ENCODE peak calls at places on chromosomes 16 and 17, in nine cellular contexts. One of them, this sample, is unnamed.

GRCh38 chr17:42660692-42661345 is 1.7 kb downstream of the TUBG2 start:
- DNase-seq in sigmoid colon: no peak
- DNase-seq in left lung: no peak
- DNase-seq in C1 segment of cervical spinal cord: no peak
- DNase-seq in H1: no peak
- DNase-seq in ureter: no peak
- DNase-seq in naive thymus-derived CD4-positive, alpha-beta T cell: no peak
- DNase-seq in erythroblast: no peak
- DNase-seq in effector memory CD8-positive, alpha-beta T cell: no peak
- DNase-seq in this sample: no peak

GRCh38 chr16:28321700-28322411 is 29.5 kb downstream of the SBK1 start:
- DNase-seq in sigmoid colon: no peak
- DNase-seq in left lung: no peak
- DNase-seq in C1 segment of cervical spinal cord: no peak
- DNase-seq in H1: no peak
- DNase-seq in ureter: no peak
- DNase-seq in naive thymus-derived CD4-positive, alpha-beta T cell: no peak
- DNase-seq in erythroblast: peak
- DNase-seq in effector memory CD8-positive, alpha-beta T cell: peak
- DNase-seq in this sample: no peak

GRCh38 chr17:75998327-75998795 is 2.3 kb upstream of the CDK3 start:
- DNase-seq in sigmoid colon: no peak
- DNase-seq in left lung: no peak
- DNase-seq in C1 segment of cervical spinal cord: no peak
- DNase-seq in H1: no peak
- DNase-seq in ureter: no peak
- DNase-seq in naive thymus-derived CD4-positive, alpha-beta T cell: no peak
- DNase-seq in erythroblast: no peak
- DNase-seq in effector memory CD8-positive, alpha-beta T cell: no peak
- DNase-seq in this sample: no peak

GRCh38 chr16:16867994-16868393 is 489.1 kb downstream of the NPIPA7 start:
- DNase-seq in sigmoid colon: no peak
- DNase-seq in left lung: no peak
- DNase-seq in C1 segment of cervical spinal cord: no peak
- DNase-seq in H1: no peak
- DNase-seq in ureter: no peak
- DNase-seq in naive thymus-derived CD4-positive, alpha-beta T cell: no peak
- DNase-seq in erythroblast: no peak
- DNase-seq in effector memory CD8-positive, alpha-beta T cell: no peak
- DNase-seq in this sample: no peak

GRCh38 chr17:74386397-74386796 is 19.1 kb downstream of the GPR142 start:
- DNase-seq in sigmoid colon: no peak
- DNase-seq in left lung: no peak
- DNase-seq in C1 segment of cervical spinal cord: no peak
- DNase-seq in H1: no peak
- DNase-seq in ureter: no peak
- DNase-seq in naive thymus-derived CD4-positive, alpha-beta T cell: no peak
- DNase-seq in erythroblast: no peak
- DNase-seq in effector memory CD8-positive, alpha-beta T cell: no peak
- DNase-seq in this sample: no peak

GRCh38 chr17:42392664-42393415 is 4.6 kb upstream of the STAT3 start:
- DNase-seq in sigmoid colon: no peak
- DNase-seq in left lung: no peak
- DNase-seq in C1 segment of cervical spinal cord: no peak
- DNase-seq in H1: no peak
- DNase-seq in ureter: no peak
- DNase-seq in naive thymus-derived CD4-positive, alpha-beta T cell: no peak
- DNase-seq in erythroblast: no peak
- DNase-seq in effector memory CD8-positive, alpha-beta T cell: no peak
- DNase-seq in this sample: no peak

GRCh38 chr17:47694018-47694817 is at the start of gene TBKBP1:
- DNase-seq in sigmoid colon: peak
- DNase-seq in left lung: peak
- DNase-seq in C1 segment of cervical spinal cord: no peak
- DNase-seq in H1: peak
- DNase-seq in ureter: no peak
- DNase-seq in naive thymus-derived CD4-positive, alpha-beta T cell: peak
- DNase-seq in erythroblast: no peak
- DNase-seq in effector memory CD8-positive, alpha-beta T cell: peak
- DNase-seq in this sample: no peak

GRCh38 chr17:3639981-3640596 is 3.5 kb downstream of the CTNS start:
- DNase-seq in sigmoid colon: no peak
- DNase-seq in left lung: no peak
- DNase-seq in C1 segment of cervical spinal cord: no peak
- DNase-seq in H1: no peak
- DNase-seq in ureter: no peak
- DNase-seq in naive thymus-derived CD4-positive, alpha-beta T cell: no peak
- DNase-seq in erythroblast: peak
- DNase-seq in effector memory CD8-positive, alpha-beta T cell: no peak
- DNase-seq in this sample: no peak

GRCh38 chr17:7213895-7214299 is 5.7 kb downstream of the DLG4 start:
- DNase-seq in sigmoid colon: peak
- DNase-seq in left lung: no peak
- DNase-seq in C1 segment of cervical spinal cord: no peak
- DNase-seq in H1: peak
- DNase-seq in ureter: no peak
- DNase-seq in naive thymus-derived CD4-positive, alpha-beta T cell: peak
- DNase-seq in erythroblast: peak
- DNase-seq in effector memory CD8-positive, alpha-beta T cell: no peak
- DNase-seq in this sample: peak

GRCh38 chr17:61834610-61835009 is 28.7 kb downstream of the BRIP1 start:
- DNase-seq in sigmoid colon: no peak
- DNase-seq in left lung: no peak
- DNase-seq in C1 segment of cervical spinal cord: no peak
- DNase-seq in H1: no peak
- DNase-seq in ureter: no peak
- DNase-seq in naive thymus-derived CD4-positive, alpha-beta T cell: no peak
- DNase-seq in erythroblast: no peak
- DNase-seq in effector memory CD8-positive, alpha-beta T cell: no peak
- DNase-seq in this sample: no peak

GRCh38 chr16:52254753-52255152 is 292.2 kb downstream of the TOX3 start:
- DNase-seq in sigmoid colon: no peak
- DNase-seq in left lung: no peak
- DNase-seq in C1 segment of cervical spinal cord: no peak
- DNase-seq in H1: no peak
- DNase-seq in ureter: no peak
- DNase-seq in naive thymus-derived CD4-positive, alpha-beta T cell: no peak
- DNase-seq in erythroblast: no peak
- DNase-seq in effector memory CD8-positive, alpha-beta T cell: no peak
- DNase-seq in this sample: no peak

GRCh38 chr17:32006957-32007462 is at the start of gene LRRC37B:
- DNase-seq in sigmoid colon: peak
- DNase-seq in left lung: peak
- DNase-seq in C1 segment of cervical spinal cord: peak
- DNase-seq in H1: peak
- DNase-seq in ureter: peak
- DNase-seq in naive thymus-derived CD4-positive, alpha-beta T cell: peak
- DNase-seq in erythroblast: peak
- DNase-seq in effector memory CD8-positive, alpha-beta T cell: peak
- DNase-seq in this sample: peak

GRCh38 chr16:10827691-10828341 is 9.2 kb upstream of the TVP23A start:
- DNase-seq in sigmoid colon: peak
- DNase-seq in left lung: peak
- DNase-seq in C1 segment of cervical spinal cord: no peak
- DNase-seq in H1: no peak
- DNase-seq in ureter: peak
- DNase-seq in naive thymus-derived CD4-positive, alpha-beta T cell: no peak
- DNase-seq in erythroblast: no peak
- DNase-seq in effector memory CD8-positive, alpha-beta T cell: no peak
- DNase-seq in this sample: no peak

GRCh38 chr17:81165246-81166032 is at the start of gene PVALEF:
- DNase-seq in sigmoid colon: peak
- DNase-seq in left lung: peak
- DNase-seq in C1 segment of cervical spinal cord: no peak
- DNase-seq in H1: peak
- DNase-seq in ureter: no peak
- DNase-seq in naive thymus-derived CD4-positive, alpha-beta T cell: no peak
- DNase-seq in erythroblast: no peak
- DNase-seq in effector memory CD8-positive, alpha-beta T cell: no peak
- DNase-seq in this sample: no peak

GRCh38 chr17:7293131-7293557 is 1.3 kb downstream of the YBX2 start:
- DNase-seq in sigmoid colon: no peak
- DNase-seq in left lung: no peak
- DNase-seq in C1 segment of cervical spinal cord: no peak
- DNase-seq in H1: no peak
- DNase-seq in ureter: no peak
- DNase-seq in naive thymus-derived CD4-positive, alpha-beta T cell: no peak
- DNase-seq in erythroblast: no peak
- DNase-seq in effector memory CD8-positive, alpha-beta T cell: no peak
- DNase-seq in this sample: no peak

GRCh38 chr17:79925242-79925957 is 86.2 kb upstream of the CBX4 start:
- DNase-seq in sigmoid colon: no peak
- DNase-seq in left lung: peak
- DNase-seq in C1 segment of cervical spinal cord: no peak
- DNase-seq in H1: no peak
- DNase-seq in ureter: peak
- DNase-seq in naive thymus-derived CD4-positive, alpha-beta T cell: no peak
- DNase-seq in erythroblast: peak
- DNase-seq in effector memory CD8-positive, alpha-beta T cell: no peak
- DNase-seq in this sample: no peak

GRCh38 chr16:74736531-74737157 is 36.0 kb upstream of the MLKL start:
- DNase-seq in sigmoid colon: no peak
- DNase-seq in left lung: no peak
- DNase-seq in C1 segment of cervical spinal cord: no peak
- DNase-seq in H1: no peak
- DNase-seq in ureter: no peak
- DNase-seq in naive thymus-derived CD4-positive, alpha-beta T cell: no peak
- DNase-seq in erythroblast: no peak
- DNase-seq in effector memory CD8-positive, alpha-beta T cell: no peak
- DNase-seq in this sample: no peak

GRCh38 chr16:66742409-66742808 is 9.0 kb downstream of the DYNC1LI2 start:
- DNase-seq in sigmoid colon: no peak
- DNase-seq in left lung: no peak
- DNase-seq in C1 segment of cervical spinal cord: no peak
- DNase-seq in H1: no peak
- DNase-seq in ureter: no peak
- DNase-seq in naive thymus-derived CD4-positive, alpha-beta T cell: no peak
- DNase-seq in erythroblast: no peak
- DNase-seq in effector memory CD8-positive, alpha-beta T cell: no peak
- DNase-seq in this sample: no peak

This sample was measured in SHP77 treated with DMSO at 0.1 percent for 48 hours.